ENCODE peak calls at places on chromosomes 13 and 19, in six cellular contexts. P is brain pericyte; T is stimulated activated CD8-positive, alpha-beta memory T cell treated with anti-CD3 and anti-CD28 coated beads, Interleukin-4, amount 100 ng/mL, for 4 hours; V is lung microvascular endothelial cell; L is nephron progenitor cell; O is NCI-H69. I is an unnamed sample.

GRCh38 chr13:108705031-108705430 is 75.6 kb downstream of the MYO16 start:
- DNase-seq in T (no peak), P (no peak), O (no peak), V (no peak), L (no peak), I (no peak)

GRCh38 chr13:105814219-105814901 is 721.1 kb downstream of the EFNB2 start:
- DNase-seq in O (peak; percentile 47), T (no peak), L (no peak), P (no peak), V (no peak), I (no peak)

GRCh38 chr19:17447704-17448189 is 721 bp downstream of the TMEM221 start:
- DNase-seq in V (no peak), P (no peak), O (no peak), T (no peak), L (no peak), I (no peak)

GRCh38 chr19:35106291-35106583 is 9.4 kb upstream of the FXYD3 start:
- DNase-seq in P (no peak), O (no peak), T (no peak), L (no peak), V (no peak), I (no peak)

GRCh38 chr13:87259479-87260083 is 411.6 kb upstream of the SLITRK5 start:
- DNase-seq in L (peak; percentile 41), V (no peak), T (no peak), O (peak; percentile 47), P (no peak), I (no peak)

GRCh38 chr13:44211753-44212152 is 161.9 kb upstream of the SERP2 start:
- DNase-seq in O (peak; percentile 96), L (no peak), V (no peak), P (no peak), T (no peak), I (no peak)

GRCh38 chr19:3179739-3180293 is 1.2 kb downstream of the S1PR4 start:
- DNase-seq in V (no peak), L (no peak), T (no peak), P (no peak), O (no peak), I (no peak)

GRCh38 chr19:32339988-32340874 is 5.2 kb upstream of the ZNF507 start:
- DNase-seq in P (no peak), L (peak; percentile 64), T (no peak), O (peak; percentile 61), V (peak; percentile 54), I (peak; percentile 22)

GRCh38 chr19:57434386-57435061 is 601 bp upstream of the ZNF749 start:
- DNase-seq in O (no peak), T (no peak), P (no peak), L (no peak), V (no peak), I (no peak)

GRCh38 chr19:44002566-44003460 is at the start of gene ZNF230:
- DNase-seq in V (peak; percentile 96), L (peak; percentile 80), T (peak; percentile 59), P (peak; percentile 73), O (peak; percentile 98), I (peak; percentile 52)

GRCh38 chr13:54033323-54033861 is 1004.8 kb downstream of the OLFM4 start:
- DNase-seq in V (no peak), T (no peak), O (no peak), P (no peak), L (no peak), I (no peak)

GRCh38 chr19:41570639-41571112 is 5.3 kb upstream of the CEACAM21 start:
- DNase-seq in O (peak; percentile 88), T (peak; percentile 67), P (no peak), V (peak; percentile 80), L (peak; percentile 78), I (peak; percentile 64)

GRCh38 chr13:70842062-70842644 is 733.9 kb upstream of the KLHL1 start:
- DNase-seq in L (no peak), T (no peak), O (peak; percentile 32), P (no peak), V (no peak), I (no peak)

GRCh38 chr19:6229216-6229913 is 50.4 kb downstream of the MLLT1 start:
- DNase-seq in L (no peak), V (no peak), O (no peak), T (no peak), P (no peak), I (no peak)

GRCh38 chr19:4069331-4069959 is 2.7 kb upstream of the ZBTB7A start:
- DNase-seq in O (no peak), P (no peak), V (no peak), T (no peak), L (no peak), I (no peak)

GRCh38 chr13:112248909-112249592 is 127.1 kb upstream of the SPACA7 start:
- DNase-seq in O (peak; percentile 97), T (no peak), L (no peak), V (no peak), P (no peak), I (no peak)

GRCh38 chr19:40322271-40322610 is 26.0 kb downstream of the C19orf47 start:
- DNase-seq in O (no peak), P (no peak), T (no peak), L (no peak), V (peak; percentile 42), I (no peak)

GRCh38 chr19:47427241-47428176 is 8.2 kb upstream of the MEIS3 start:
- DNase-seq in O (peak; percentile 73), L (peak; percentile 87), V (peak; percentile 38), T (peak; percentile 47), P (no peak), I (peak; percentile 31)

GRCh38 chr13:46936525-46936924 is 39.7 kb upstream of the HTR2A start:
- DNase-seq in P (no peak), T (no peak), V (no peak), O (no peak), L (no peak), I (no peak)

GRCh38 chr13:113964251-113964995 is 9.5 kb downstream of the C13orf46 start:
- DNase-seq in P (no peak), O (no peak), V (no peak), L (no peak), T (no peak), I (no peak)

GRCh38 chr19:16566161-16566560 is 6.1 kb downstream of the SLC35E1 start:
- DNase-seq in T (peak; percentile 46), P (no peak), V (peak; percentile 93), O (no peak), L (no peak), I (peak; percentile 57)

GRCh38 chr19:48779636-48780035 is 24.3 kb downstream of the FGF21 start:
- DNase-seq in T (no peak), O (no peak), V (no peak), L (no peak), P (no peak), I (no peak)

GRCh38 chr19:45870798-45871197 is 6.7 kb downstream of the FOXA3 start:
- DNase-seq in P (no peak), L (no peak), O (no peak), V (no peak), T (no peak), I (no peak)

GRCh38 chr19:29517946-29518345 is 7.8 kb upstream of the VSTM2B start:
- DNase-seq in O (no peak), P (no peak), V (no peak), T (no peak), L (no peak), I (no peak)

GRCh38 chr13:94860981-94861407 is 148.6 kb upstream of the SOX21 start:
- DNase-seq in T (no peak), P (no peak), V (peak; percentile 72), L (no peak), O (peak; percentile 21), I (no peak)